ENCODE peak calls at places on chromosomes 16 and 17, in ten cellular contexts. A is neural crest cell, M is epithelial cell of esophagus, N is activated B cell treated with CpG ODN at 0.5 μM for 24 hours, Z is progenitor cell of endocrine pancreas, F is hepatocyte, B is Calu3, P is fibroblast of mammary gland, W is dorsolateral prefrontal cortex, S is kidney epithelial cell. H is an unnamed sample.

GRCh38 chr17:71234349-71234748 is 886.5 kb upstream of the SOX9 start:
- DNase-seq in A (no peak), M (no peak), N (no peak), Z (no peak), F (no peak), B (no peak), P (no peak), W (no peak), S (no peak), H (no peak)

GRCh38 chr17:43839670-43840101 is 6.7 kb upstream of the MPP3 start:
- DNase-seq in A (no peak), M (peak; percentile 67), N (no peak), Z (no peak), F (no peak), B (peak; percentile 72), P (no peak), W (no peak), S (no peak), H (no peak)

GRCh38 chr16:19389246-19389645 is 28.4 kb upstream of the TMC5 start:
- DNase-seq in A (peak; percentile 41), M (peak; percentile 66), N (peak; percentile 22), Z (peak; percentile 32), F (peak; percentile 78), B (peak; percentile 69), P (peak; percentile 21), W (no peak), S (no peak), H (no peak)

GRCh38 chr17:640436-640835 is 74.2 kb downstream of the VPS53 start:
- DNase-seq in A (no peak), M (no peak), N (no peak), Z (no peak), F (no peak), B (no peak), P (no peak), W (no peak), S (no peak), H (no peak)

GRCh38 chr17:49069585-49070273 is 62.8 kb upstream of the B4GALNT2 start:
- DNase-seq in A (no peak), M (peak; percentile 29), N (no peak), Z (no peak), F (no peak), B (no peak), P (peak; percentile 11), W (no peak), S (no peak), H (no peak)

GRCh38 chr17:48725294-48726064 is 2.5 kb downstream of the PRAC2 start:
- DNase-seq in A (no peak), M (no peak), N (no peak), Z (no peak), F (no peak), B (no peak), P (no peak), W (no peak), S (no peak), H (no peak)

GRCh38 chr16:13767215-13767614 is 152.7 kb upstream of the ERCC4 start:
- DNase-seq in A (no peak), M (no peak), N (no peak), Z (no peak), F (peak; percentile 60), B (no peak), P (peak; percentile 0), W (peak; percentile 31), S (peak; percentile 1), H (no peak)

GRCh38 chr16:72536673-72537435 is 364.9 kb upstream of the PMFBP1 start:
- DNase-seq in A (no peak), M (no peak), N (no peak), Z (no peak), F (no peak), B (no peak), P (peak; percentile 7), W (no peak), S (no peak), H (no peak)

GRCh38 chr17:78113804-78114785 is 14.5 kb downstream of the TMC6 start:
- DNase-seq in A (no peak), M (no peak), N (no peak), Z (no peak), F (no peak), B (no peak), P (peak; percentile 4), W (no peak), S (no peak), H (peak; percentile 40)

GRCh38 chr17:78114831-78115723 is 13.5 kb downstream of the TMC6 start:
- DNase-seq in A (no peak), M (no peak), N (no peak), Z (no peak), F (no peak), B (no peak), P (no peak), W (peak; percentile 93), S (no peak), H (peak; percentile 78)

GRCh38 chr17:78118801-78119241 is 9.7 kb downstream of the TMC6 start:
- DNase-seq in A (no peak), M (no peak), N (no peak), Z (no peak), F (no peak), B (no peak), P (no peak), W (no peak), S (no peak), H (no peak)

GRCh38 chr17:78116411-78116810 is 12.1 kb downstream of the TMC6 start:
- DNase-seq in A (no peak), M (no peak), N (no peak), Z (no peak), F (no peak), B (no peak), P (no peak), W (no peak), S (no peak), H (no peak)

DNA sequence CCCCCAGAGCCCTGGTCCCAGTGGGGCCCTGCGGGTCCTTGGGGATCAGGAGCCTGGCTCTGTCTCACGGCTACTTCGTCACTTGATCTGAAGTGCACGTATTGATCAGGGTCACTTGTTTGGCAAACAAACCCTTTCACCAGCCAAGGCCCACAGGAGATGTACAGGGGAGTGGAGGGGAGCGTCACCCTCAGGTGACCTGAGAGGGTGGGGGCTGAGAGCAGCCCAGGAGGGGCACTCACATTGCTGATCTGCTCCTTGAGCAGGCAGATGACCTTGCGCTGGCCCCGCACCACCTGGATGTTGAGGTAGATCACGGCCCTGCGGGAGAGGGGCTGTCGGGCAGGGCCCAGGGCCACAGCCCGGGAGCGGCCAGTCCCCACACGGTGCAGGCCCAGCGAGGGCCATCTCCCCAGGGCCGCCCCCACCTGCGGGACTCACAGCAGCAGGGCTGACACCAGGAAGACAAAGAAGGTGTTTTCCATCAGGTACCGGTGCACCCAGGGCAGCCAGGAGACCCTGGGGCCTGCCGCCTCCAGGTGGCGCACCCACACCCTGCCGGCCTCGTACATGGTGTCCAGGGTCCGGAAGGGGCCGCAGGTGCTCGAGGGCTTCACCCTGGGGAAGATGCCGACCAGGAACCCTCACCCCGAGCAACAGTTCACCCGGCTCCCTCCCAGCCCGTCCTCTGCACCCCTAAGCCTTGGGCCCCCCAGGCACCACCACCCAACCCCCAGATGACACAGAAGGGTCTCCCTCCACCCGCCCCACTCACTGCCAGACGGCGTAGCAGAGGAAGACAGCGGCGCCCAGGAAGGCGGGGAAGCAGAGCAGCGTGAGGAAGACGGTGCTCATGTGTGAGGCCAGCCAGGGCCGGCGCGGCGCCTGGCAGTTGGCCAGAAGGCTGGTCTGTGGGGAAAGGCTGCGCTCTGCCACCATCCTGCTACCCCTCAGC is 11.3 kb downstream of the TMC6 start:
- DNase-seq in A (no peak), M (peak; percentile 26), N (no peak), Z (peak; percentile 64), F (no peak), B (peak; percentile 47), P (no peak), W (no peak), S (no peak), H (peak; percentile 86)
- TF ChIP-seq CTCF in A (peak; percentile 52), M (peak; percentile 55), N (no peak), Z (peak; percentile 78), F (peak; percentile 43), B (peak; percentile 28), P (no peak), W (no peak), S (peak; percentile 60), H (peak; percentile 56)

GRCh38 chr17:56130030-56130429 is 23.2 kb upstream of the ANKFN1 start:
- DNase-seq in A (no peak), M (no peak), N (no peak), Z (no peak), F (no peak), B (no peak), P (no peak), W (no peak), S (no peak), H (no peak)

GRCh38 chr17:56131431-56131830 is 21.8 kb upstream of the ANKFN1 start:
- DNase-seq in A (no peak), M (no peak), N (no peak), Z (no peak), F (no peak), B (no peak), P (peak; percentile 62), W (no peak), S (no peak), H (no peak)

GRCh38 chr17:56121661-56122060 is 31.6 kb upstream of the ANKFN1 start:
- DNase-seq in A (no peak), M (no peak), N (no peak), Z (no peak), F (no peak), B (no peak), P (no peak), W (no peak), S (no peak), H (no peak)

GRCh38 chr17:56125830-56126819 is 27.1 kb upstream of the ANKFN1 start:
- DNase-seq in A (peak; percentile 18), M (peak; percentile 15), N (no peak), Z (peak; percentile 11), F (peak; percentile 69), B (peak; percentile 34), P (peak; percentile 93), W (no peak), S (no peak), H (no peak)
- TF ChIP-seq CTCF in A (peak; percentile 68), M (no peak), N (no peak), Z (peak; percentile 87), F (peak; percentile 65), B (peak; percentile 26), P (peak; percentile 92), W (peak; percentile 44), S (peak; percentile 64), H (peak; percentile 83)

GRCh38 chr17:79092567-79092966 is 17.9 kb downstream of the ENGASE start:
- DNase-seq in A (no peak), M (no peak), N (no peak), Z (no peak), F (no peak), B (no peak), P (no peak), W (no peak), S (no peak), H (no peak)

GRCh38 chr17:79091373-79091670 is 16.7 kb downstream of the ENGASE start:
- DNase-seq in A (no peak), M (no peak), N (no peak), Z (no peak), F (no peak), B (no peak), P (no peak), W (no peak), S (no peak), H (no peak)

GRCh38 chr17:79088997-79089328 is 14.3 kb downstream of the ENGASE start:
- DNase-seq in A (no peak), M (no peak), N (no peak), Z (no peak), F (no peak), B (no peak), P (no peak), W (no peak), S (no peak), H (no peak)

GRCh38 chr17:79089720-79090502 is 15.3 kb downstream of the ENGASE start:
- DNase-seq in A (no peak), M (peak; percentile 24), N (no peak), Z (no peak), F (no peak), B (no peak), P (no peak), W (no peak), S (no peak), H (no peak)

DNA sequence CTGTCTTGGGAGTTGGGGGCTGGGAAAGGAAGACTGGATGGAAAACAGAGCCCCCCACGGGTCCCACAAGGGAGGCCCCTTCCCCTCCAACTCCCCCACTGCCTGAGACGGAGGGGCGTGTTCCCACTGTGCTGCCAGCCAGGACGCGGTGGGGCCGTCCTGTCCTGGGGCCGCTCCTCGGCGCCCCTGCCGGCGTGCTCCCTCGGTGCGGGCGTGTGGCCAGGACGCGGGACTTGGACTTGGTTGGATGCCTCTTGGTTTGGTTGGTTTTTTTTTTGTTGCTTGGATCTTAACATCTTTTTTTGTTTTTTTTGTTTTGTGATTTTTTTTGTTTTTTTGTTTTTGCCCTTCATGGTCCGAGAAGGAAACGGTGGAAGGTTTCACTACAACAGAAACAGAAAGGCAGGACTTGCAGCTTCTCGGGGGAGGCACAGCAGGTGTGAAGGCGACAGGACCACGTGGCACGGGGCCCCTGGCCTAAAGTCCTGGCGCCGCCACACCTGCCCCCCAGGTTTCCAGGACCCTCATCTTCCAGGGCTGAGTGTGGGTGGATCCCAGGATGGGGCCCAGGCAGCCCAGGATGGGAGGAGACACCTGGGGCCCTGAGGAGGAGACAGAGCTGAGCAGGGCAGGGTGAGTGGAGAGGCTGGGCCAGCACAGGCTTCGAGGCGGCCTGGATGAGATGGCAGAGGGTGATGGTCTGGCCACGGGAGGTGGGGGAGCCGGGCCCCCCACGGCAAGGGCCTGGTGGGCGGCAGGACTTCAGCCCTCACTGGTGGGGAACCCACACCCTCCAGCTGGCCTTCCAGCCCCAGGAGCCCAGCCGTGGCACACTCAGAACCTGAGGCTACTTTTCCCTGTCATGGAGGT is 16.1 kb downstream of the ENGASE start:
- DNase-seq in A (no peak), M (peak; percentile 28), N (no peak), Z (no peak), F (no peak), B (no peak), P (peak; percentile 16), W (no peak), S (no peak), H (no peak)
- TF ChIP-seq CTCF in A (no peak), M (peak; percentile 34), N (no peak), Z (no peak), F (peak; percentile 10), B (no peak), P (no peak), W (no peak), S (peak; percentile 42), H (peak; percentile 12)

DNA sequence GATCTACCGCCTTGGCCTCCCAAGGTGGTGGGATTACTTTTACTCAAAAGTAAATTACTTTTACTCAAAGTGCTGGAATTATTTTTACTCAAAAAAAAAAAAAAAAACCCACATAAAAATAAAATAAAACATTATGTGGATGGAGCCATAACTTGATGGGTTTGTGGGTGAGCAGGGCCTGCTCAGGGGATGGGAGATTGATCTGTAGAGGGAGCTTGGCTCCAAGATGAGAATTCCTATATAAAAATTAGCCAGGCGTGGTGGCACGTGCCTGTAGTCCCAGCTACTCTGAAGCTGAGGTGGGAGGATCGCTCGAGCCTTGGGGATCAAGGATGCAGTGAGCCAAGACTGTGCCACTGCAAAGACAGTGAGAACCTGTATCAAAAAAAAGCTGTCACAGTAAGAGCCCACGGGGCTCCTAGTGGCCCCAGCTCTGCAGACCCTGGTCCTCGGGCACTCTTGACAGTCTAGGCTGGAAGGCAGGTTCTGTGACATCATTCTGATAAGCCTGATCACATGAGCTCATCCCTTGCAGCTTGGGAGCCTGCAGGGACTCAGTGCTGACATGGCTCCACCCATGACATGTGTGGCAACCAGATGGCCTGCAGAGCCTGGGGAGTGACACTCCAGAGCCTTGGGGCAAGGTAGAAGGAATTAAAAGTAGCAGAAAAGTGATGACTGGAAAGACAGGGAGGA is 42.5 kb downstream of the ST3GAL2 start:
- DNase-seq in A (no peak), M (peak; percentile 52), N (no peak), Z (no peak), F (peak; percentile 77), B (no peak), P (peak; percentile 36), W (no peak), S (no peak), H (no peak)
- TF ChIP-seq CTCF in A (no peak), M (no peak), N (no peak), Z (no peak), F (no peak), B (no peak), P (no peak), W (no peak), S (no peak), H (no peak)

H was measured in chondrocyte.